ENCODE peak calls at places on chromosome 20, in eight cellular contexts. One of them, this sample, is unnamed.

GRCh38 chr20:49620364-49621240 is 52.7 kb upstream of the PTGIS start:
- DNase-seq in heart right ventricle: no peak
- DNase-seq in transverse colon: no peak
- DNase-seq in lower leg skin: no peak
- DNase-seq in NB4: peak
- DNase-seq in right lobe of liver: no peak
- DNase-seq in ascending aorta: no peak
- DNase-seq in skeletal muscle cell: no peak
- DNase-seq in this sample: no peak

GRCh38 chr20:46040902-46041535 is 12.0 kb downstream of the SLC12A5 start:
- DNase-seq in heart right ventricle: no peak
- DNase-seq in transverse colon: no peak
- DNase-seq in lower leg skin: no peak
- DNase-seq in NB4: peak
- DNase-seq in right lobe of liver: no peak
- DNase-seq in ascending aorta: no peak
- DNase-seq in skeletal muscle cell: no peak
- DNase-seq in this sample: no peak

GRCh38 chr20:44720994-44721784 is 6.0 kb downstream of the CCN5 start:
- DNase-seq in heart right ventricle: no peak
- DNase-seq in transverse colon: no peak
- DNase-seq in lower leg skin: peak
- DNase-seq in NB4: no peak
- DNase-seq in right lobe of liver: no peak
- DNase-seq in ascending aorta: no peak
- DNase-seq in skeletal muscle cell: no peak
- DNase-seq in this sample: no peak

GRCh38 chr20:60242836-60243520 is 284.8 kb downstream of the CDH26 start:
- DNase-seq in heart right ventricle: no peak
- DNase-seq in transverse colon: no peak
- DNase-seq in lower leg skin: peak
- DNase-seq in NB4: no peak
- DNase-seq in right lobe of liver: no peak
- DNase-seq in ascending aorta: no peak
- DNase-seq in skeletal muscle cell: no peak
- DNase-seq in this sample: no peak

GRCh38 chr20:46568570-46569129 is 18.2 kb upstream of the OCSTAMP start:
- DNase-seq in heart right ventricle: peak
- DNase-seq in transverse colon: peak
- DNase-seq in lower leg skin: peak
- DNase-seq in NB4: no peak
- DNase-seq in right lobe of liver: peak
- DNase-seq in ascending aorta: no peak
- DNase-seq in skeletal muscle cell: peak
- DNase-seq in this sample: peak

GRCh38 chr20:36544134-36545018 is 3.1 kb downstream of the MYL9 start:
- DNase-seq in heart right ventricle: peak
- DNase-seq in transverse colon: no peak
- DNase-seq in lower leg skin: no peak
- DNase-seq in NB4: no peak
- DNase-seq in right lobe of liver: no peak
- DNase-seq in ascending aorta: no peak
- DNase-seq in skeletal muscle cell: peak
- DNase-seq in this sample: no peak

GRCh38 chr20:43842126-43843020 is 72.3 kb upstream of the TOX2 start:
- DNase-seq in heart right ventricle: no peak
- DNase-seq in transverse colon: no peak
- DNase-seq in lower leg skin: peak
- DNase-seq in NB4: no peak
- DNase-seq in right lobe of liver: no peak
- DNase-seq in ascending aorta: no peak
- DNase-seq in skeletal muscle cell: no peak
- DNase-seq in this sample: no peak

GRCh38 chr20:6623989-6624388 is 143.5 kb upstream of the BMP2 start:
- DNase-seq in heart right ventricle: no peak
- DNase-seq in transverse colon: no peak
- DNase-seq in lower leg skin: no peak
- DNase-seq in NB4: peak
- DNase-seq in right lobe of liver: no peak
- DNase-seq in ascending aorta: no peak
- DNase-seq in skeletal muscle cell: no peak
- DNase-seq in this sample: no peak

GRCh38 chr20:24135786-24136185 is 147.2 kb upstream of the GGTLC1 start:
- DNase-seq in heart right ventricle: no peak
- DNase-seq in transverse colon: no peak
- DNase-seq in lower leg skin: no peak
- DNase-seq in NB4: no peak
- DNase-seq in right lobe of liver: no peak
- DNase-seq in ascending aorta: no peak
- DNase-seq in skeletal muscle cell: no peak
- DNase-seq in this sample: no peak

GRCh38 chr20:31633339-31633914 is 4.3 kb upstream of the COX4I2 start:
- DNase-seq in heart right ventricle: peak
- DNase-seq in transverse colon: no peak
- DNase-seq in lower leg skin: no peak
- DNase-seq in NB4: no peak
- DNase-seq in right lobe of liver: no peak
- DNase-seq in ascending aorta: no peak
- DNase-seq in skeletal muscle cell: no peak
- DNase-seq in this sample: no peak

GRCh38 chr20:40189621-40190020 is 499.4 kb downstream of the MAFB start:
- DNase-seq in heart right ventricle: no peak
- DNase-seq in transverse colon: no peak
- DNase-seq in lower leg skin: no peak
- DNase-seq in NB4: no peak
- DNase-seq in right lobe of liver: no peak
- DNase-seq in ascending aorta: no peak
- DNase-seq in skeletal muscle cell: no peak
- DNase-seq in this sample: no peak

GRCh38 chr20:45552456-45552855 is 5.3 kb upstream of the EPPIN start:
- DNase-seq in heart right ventricle: no peak
- DNase-seq in transverse colon: no peak
- DNase-seq in lower leg skin: no peak
- DNase-seq in NB4: no peak
- DNase-seq in right lobe of liver: no peak
- DNase-seq in ascending aorta: no peak
- DNase-seq in skeletal muscle cell: no peak
- DNase-seq in this sample: no peak

GRCh38 chr20:22949710-22950109 is 85.4 kb upstream of the SSTR4 start:
- DNase-seq in heart right ventricle: no peak
- DNase-seq in transverse colon: no peak
- DNase-seq in lower leg skin: no peak
- DNase-seq in NB4: no peak
- DNase-seq in right lobe of liver: no peak
- DNase-seq in ascending aorta: no peak
- DNase-seq in skeletal muscle cell: no peak
- DNase-seq in this sample: no peak

GRCh38 chr20:890671-891070 is 25.5 kb downstream of the ANGPT4 start:
- DNase-seq in heart right ventricle: no peak
- DNase-seq in transverse colon: no peak
- DNase-seq in lower leg skin: no peak
- DNase-seq in NB4: no peak
- DNase-seq in right lobe of liver: no peak
- DNase-seq in ascending aorta: no peak
- DNase-seq in skeletal muscle cell: no peak
- DNase-seq in this sample: no peak

GRCh38 chr20:33653900-33654596 is 8.1 kb upstream of the C20orf144 start:
- DNase-seq in heart right ventricle: no peak
- DNase-seq in transverse colon: peak
- DNase-seq in lower leg skin: peak
- DNase-seq in NB4: no peak
- DNase-seq in right lobe of liver: no peak
- DNase-seq in ascending aorta: no peak
- DNase-seq in skeletal muscle cell: no peak
- DNase-seq in this sample: no peak

GRCh38 chr20:37904008-37904675 is 1.2 kb downstream of the VSTM2L start:
- DNase-seq in heart right ventricle: no peak
- DNase-seq in transverse colon: no peak
- DNase-seq in lower leg skin: no peak
- DNase-seq in NB4: no peak
- DNase-seq in right lobe of liver: no peak
- DNase-seq in ascending aorta: no peak
- DNase-seq in skeletal muscle cell: no peak
- DNase-seq in this sample: no peak

GRCh38 chr20:37903317-37904007 is 535 bp downstream of the VSTM2L start:
- DNase-seq in heart right ventricle: no peak
- DNase-seq in transverse colon: no peak
- DNase-seq in lower leg skin: no peak
- DNase-seq in NB4: no peak
- DNase-seq in right lobe of liver: no peak
- DNase-seq in ascending aorta: no peak
- DNase-seq in skeletal muscle cell: no peak
- DNase-seq in this sample: no peak

GRCh38 chr20:37902504-37903313 is at the start of gene VSTM2L:
- DNase-seq in heart right ventricle: no peak
- DNase-seq in transverse colon: peak
- DNase-seq in lower leg skin: no peak
- DNase-seq in NB4: no peak
- DNase-seq in right lobe of liver: peak
- DNase-seq in ascending aorta: no peak
- DNase-seq in skeletal muscle cell: no peak
- DNase-seq in this sample: no peak

GRCh38 chr20:37901280-37901666 is 1.7 kb upstream of the VSTM2L start:
- DNase-seq in heart right ventricle: no peak
- DNase-seq in transverse colon: no peak
- DNase-seq in lower leg skin: no peak
- DNase-seq in NB4: peak
- DNase-seq in right lobe of liver: no peak
- DNase-seq in ascending aorta: no peak
- DNase-seq in skeletal muscle cell: no peak
- DNase-seq in this sample: no peak

DNA sequence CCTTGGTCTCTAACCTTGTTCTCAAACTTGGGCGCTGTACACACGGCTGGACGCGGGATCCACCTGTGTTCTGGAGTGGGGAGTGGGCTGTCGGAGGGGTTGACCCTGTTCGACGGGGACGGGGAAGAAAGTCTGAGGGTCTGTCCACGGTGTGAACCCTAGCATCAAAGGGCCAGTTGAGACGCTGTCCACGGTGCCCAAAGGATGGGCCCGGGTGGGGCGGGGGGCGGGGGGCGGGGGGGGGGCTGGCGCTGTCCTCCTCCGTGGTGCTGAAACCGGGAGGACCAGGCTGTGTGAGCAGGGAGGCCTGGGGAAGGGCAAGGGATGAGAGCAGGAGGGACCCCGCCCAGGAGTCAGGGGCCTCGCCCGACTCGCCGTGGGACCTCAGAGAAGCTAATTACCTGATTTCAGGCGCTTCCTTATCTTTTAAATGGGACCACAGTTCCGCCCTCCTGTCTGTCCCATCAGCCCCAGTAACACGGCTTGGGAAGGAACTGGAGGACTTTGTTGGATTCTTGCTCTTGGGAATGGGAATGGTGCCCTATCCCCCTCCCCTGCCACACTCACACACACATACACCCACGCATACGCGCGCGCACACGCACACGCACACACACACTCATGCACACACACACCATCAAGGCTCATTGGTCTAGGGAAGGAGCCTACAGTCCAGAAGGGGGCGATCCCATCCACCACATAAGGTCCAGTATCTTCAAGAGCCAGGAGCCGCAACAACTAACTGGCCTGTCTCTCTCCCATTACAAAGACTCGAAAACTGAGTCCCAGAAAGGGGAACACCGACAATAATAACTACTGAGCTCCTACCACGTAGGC is 1.0 kb upstream of the VSTM2L start:
- DNase-seq in heart right ventricle: no peak
- DNase-seq in transverse colon: no peak
- DNase-seq in lower leg skin: no peak
- DNase-seq in NB4: peak
- DNase-seq in right lobe of liver: peak
- DNase-seq in ascending aorta: no peak
- DNase-seq in skeletal muscle cell: no peak
- DNase-seq in this sample: peak
- H3K4me3 ChIP-seq in heart right ventricle: no peak
- H3K4me3 ChIP-seq in transverse colon: no peak
- H3K4me3 ChIP-seq in lower leg skin: no peak
- H3K4me3 ChIP-seq in NB4: no peak
- H3K4me3 ChIP-seq in right lobe of liver: peak
- H3K4me3 ChIP-seq in ascending aorta: no peak
- H3K4me3 ChIP-seq in skeletal muscle cell: no peak
- H3K4me3 ChIP-seq in this sample: no peak

DNA sequence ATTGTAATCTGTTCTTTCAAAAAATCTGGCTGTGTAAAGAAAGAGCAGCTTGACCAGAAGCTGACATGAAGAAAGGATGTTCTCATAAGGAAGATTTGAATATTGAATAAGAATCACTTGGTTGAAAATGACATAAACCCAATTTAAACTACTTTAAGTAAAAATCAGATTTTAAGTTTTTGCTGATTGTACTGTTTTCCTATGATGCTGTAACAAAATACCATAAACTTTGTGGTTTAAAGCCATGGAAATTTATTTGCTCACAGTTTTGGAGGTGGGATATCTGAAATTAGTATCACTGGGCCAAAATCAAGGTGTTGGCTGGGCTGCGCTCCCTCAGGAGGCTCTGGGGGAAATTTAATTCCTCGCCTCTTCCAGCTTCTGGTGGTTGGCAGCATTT is 141.1 kb upstream of the ZFP64 start:
- DNase-seq in heart right ventricle: no peak
- DNase-seq in transverse colon: no peak
- DNase-seq in lower leg skin: no peak
- DNase-seq in NB4: no peak
- DNase-seq in right lobe of liver: no peak
- DNase-seq in ascending aorta: no peak
- DNase-seq in skeletal muscle cell: no peak
- DNase-seq in this sample: no peak
- H3K4me3 ChIP-seq in heart right ventricle: no peak
- H3K4me3 ChIP-seq in transverse colon: no peak
- H3K4me3 ChIP-seq in lower leg skin: no peak
- H3K4me3 ChIP-seq in NB4: no peak
- H3K4me3 ChIP-seq in right lobe of liver: no peak
- H3K4me3 ChIP-seq in ascending aorta: no peak
- H3K4me3 ChIP-seq in skeletal muscle cell: no peak
- H3K4me3 ChIP-seq in this sample: no peak

DNA sequence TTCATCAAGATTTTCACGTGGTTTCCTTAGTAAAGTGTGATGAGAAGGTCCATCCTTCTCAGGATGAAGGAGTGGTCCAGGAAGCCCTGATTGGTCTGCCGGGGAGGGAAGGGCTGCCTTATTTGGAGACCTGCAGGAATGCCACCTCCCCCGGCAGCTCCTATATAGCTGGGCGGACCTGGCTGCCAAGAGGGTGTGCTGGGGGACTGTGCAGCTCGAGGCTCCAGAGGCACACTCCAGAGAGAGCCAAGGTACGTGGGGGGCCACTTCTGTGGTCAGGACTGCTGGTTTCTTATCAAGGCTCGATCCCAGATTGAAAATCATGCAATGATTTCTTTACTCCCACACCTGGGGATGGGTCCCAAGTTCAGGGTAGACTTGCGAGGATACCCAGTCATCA is at the start of gene PRND:
- DNase-seq in heart right ventricle: no peak
- DNase-seq in transverse colon: no peak
- DNase-seq in lower leg skin: no peak
- DNase-seq in NB4: no peak
- DNase-seq in right lobe of liver: no peak
- DNase-seq in ascending aorta: no peak
- DNase-seq in skeletal muscle cell: no peak
- DNase-seq in this sample: no peak
- H3K4me3 ChIP-seq in heart right ventricle: no peak
- H3K4me3 ChIP-seq in transverse colon: no peak
- H3K4me3 ChIP-seq in lower leg skin: no peak
- H3K4me3 ChIP-seq in NB4: no peak
- H3K4me3 ChIP-seq in right lobe of liver: no peak
- H3K4me3 ChIP-seq in ascending aorta: no peak
- H3K4me3 ChIP-seq in skeletal muscle cell: no peak
- H3K4me3 ChIP-seq in this sample: no peak

GRCh38 chr20:62832212-62832922 is 15.5 kb downstream of the COL9A3 start:
- DNase-seq in heart right ventricle: no peak
- DNase-seq in transverse colon: peak
- DNase-seq in lower leg skin: peak
- DNase-seq in NB4: peak
- DNase-seq in right lobe of liver: peak
- DNase-seq in ascending aorta: no peak
- DNase-seq in skeletal muscle cell: no peak
- DNase-seq in this sample: no peak
- H3K4me3 ChIP-seq in heart right ventricle: no peak
- H3K4me3 ChIP-seq in transverse colon: no peak
- H3K4me3 ChIP-seq in lower leg skin: no peak
- H3K4me3 ChIP-seq in NB4: peak
- H3K4me3 ChIP-seq in right lobe of liver: no peak
- H3K4me3 ChIP-seq in ascending aorta: no peak
- H3K4me3 ChIP-seq in skeletal muscle cell: no peak
- H3K4me3 ChIP-seq in this sample: no peak